ENCODE peak calls at places on chromosome 12, in ten cellular contexts. K is heart right ventricle, I is BE2C, H is psoas muscle, P is cardiac muscle cell, F is adipocyte, U is Peyer's patch, N is OCI-LY7, X is tibial nerve, G is IMR-90. Z is an unnamed sample. For H3K9me3 and H3K4me1, the result is how much of the 10 kb centered on the place peaks cover.

GRCh38 chr12:115811929-115812328 is 465.6 kb downstream of the MED13L start:
- DNase-seq in K (no peak), I (no peak), H (no peak), P (no peak), F (no peak), U (no peak), N (no peak), X (no peak), G (no peak), Z (no peak)

GRCh38 chr12:47547077-47547476 is 158.8 kb downstream of the RPAP3 start:
- DNase-seq in K (no peak), I (no peak), H (no peak), P (peak), F (peak), U (no peak), N (no peak), X (no peak), G (peak), Z (no peak)

GRCh38 chr12:47740536-47741339 is 15.4 kb upstream of the ENDOU start:
- DNase-seq in K (no peak), I (no peak), H (no peak), P (no peak), F (no peak), U (no peak), N (peak), X (no peak), G (no peak), Z (no peak)

GRCh38 chr12:27524839-27525238 is 833 bp downstream of the PPFIBP1 start:
- DNase-seq in K (no peak), I (no peak), H (no peak), P (peak), F (peak), U (no peak), N (no peak), X (no peak), G (peak), Z (no peak)

GRCh38 chr12:121295746-121296617 is 527 bp downstream of the CAMKK2 start:
- DNase-seq in K (peak), I (no peak), H (peak), P (peak), F (peak), U (peak), N (peak), X (no peak), G (no peak), Z (no peak)

GRCh38 chr12:120466560-120467315 is 2.8 kb downstream of the SRSF9 start:
- DNase-seq in K (peak), I (peak), H (no peak), P (peak), F (peak), U (no peak), N (peak), X (no peak), G (peak), Z (no peak)

GRCh38 chr12:109923038-109923437 is 23.0 kb downstream of the TCHP start:
- DNase-seq in K (no peak), I (no peak), H (no peak), P (no peak), F (no peak), U (peak), N (no peak), X (no peak), G (no peak), Z (no peak)

GRCh38 chr12:130521375-130522124 is 183.9 kb downstream of the PIWIL1 start:
- DNase-seq in K (no peak), I (no peak), H (no peak), P (no peak), F (no peak), U (no peak), N (no peak), X (no peak), G (no peak), Z (no peak)

GRCh38 chr12:51972849-51973273 is 21.4 kb downstream of the ACVR1B start:
- DNase-seq in K (no peak), I (no peak), H (no peak), P (peak), F (peak), U (no peak), N (no peak), X (no peak), G (peak), Z (no peak)

GRCh38 chr12:9669534-9669933 is at the start of gene CLEC2D:
- DNase-seq in K (no peak), I (no peak), H (no peak), P (no peak), F (no peak), U (no peak), N (peak), X (no peak), G (no peak), Z (no peak)
- H3K4me3 ChIP-seq in K (no peak), I (no peak), H (no peak), P (no peak), F (no peak), U (peak), N (peak), X (no peak), G (no peak), Z (no peak)

DNA sequence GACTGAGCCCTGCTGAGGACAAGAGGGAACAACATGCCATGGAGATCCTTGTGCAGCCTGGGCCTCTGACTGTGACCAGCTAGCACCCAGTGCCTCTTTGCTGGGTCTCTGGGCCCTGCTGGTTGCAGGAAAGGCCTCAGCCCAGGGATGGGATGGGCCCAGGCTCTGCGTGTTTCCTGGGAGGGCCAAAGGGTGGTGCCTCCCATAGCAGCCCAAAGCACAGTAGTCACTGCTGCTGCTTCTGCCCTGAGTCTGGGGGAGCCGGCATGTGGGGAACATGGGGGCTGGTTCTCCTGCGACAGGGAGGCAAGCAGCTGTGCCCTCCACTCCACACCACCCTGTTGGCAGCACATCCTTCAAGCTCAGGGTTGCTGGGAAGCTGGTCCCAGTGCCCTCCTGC is 18.5 kb downstream of the ANHX start:
- DNase-seq in K (no peak), I (no peak), H (no peak), P (no peak), F (no peak), U (no peak), N (no peak), X (no peak), G (no peak), Z (no peak)
- H3K9me3 ChIP-seq in K (under half), I (under half), H (under half), P (under half), F (half or more), U (under half), N (under half), X (under half), G (half or more), Z (under half)

DNA sequence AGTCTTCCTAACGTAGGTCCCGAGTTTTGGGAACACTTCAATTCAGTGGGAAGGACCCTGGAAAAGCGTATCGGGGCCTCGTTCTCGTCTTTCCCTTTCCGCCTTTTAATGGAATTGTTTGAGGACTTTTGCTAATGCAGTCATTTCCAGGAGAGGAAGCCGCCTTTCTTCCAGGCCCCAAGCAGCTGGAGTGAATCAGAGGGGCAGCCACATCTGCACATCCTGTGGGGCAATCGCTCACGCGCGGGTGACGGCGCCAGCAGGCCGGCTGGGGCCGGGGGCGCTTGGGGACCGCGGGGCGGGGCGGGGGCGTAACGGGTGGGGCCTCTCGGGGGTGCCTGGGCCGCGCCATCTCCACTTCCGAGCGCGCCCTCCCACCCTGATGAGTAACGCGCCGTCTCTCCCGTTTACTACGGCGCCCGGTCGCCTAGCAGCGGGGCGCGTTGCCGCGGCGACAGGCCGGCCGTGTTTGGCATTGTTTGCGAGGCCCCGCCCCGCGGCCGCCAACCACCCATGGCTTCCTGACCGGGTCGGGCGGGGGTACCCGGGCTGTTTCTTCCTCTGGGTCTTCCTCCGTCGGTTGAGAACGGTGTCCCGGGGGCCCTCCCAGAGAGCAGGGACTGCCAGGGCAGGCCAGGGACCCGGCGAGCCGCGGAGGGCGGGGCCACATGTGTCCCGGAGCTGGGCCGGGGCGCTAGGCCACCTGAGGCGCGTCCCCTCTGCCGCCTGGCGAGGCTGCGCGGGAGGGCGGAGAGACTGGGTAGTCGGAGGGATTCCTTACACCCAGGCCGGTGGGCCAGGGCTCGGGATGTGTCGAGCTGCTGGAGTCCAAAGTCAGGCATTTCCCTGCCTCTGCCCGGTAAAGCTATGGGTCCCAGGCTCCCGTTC is 2.3 kb downstream of the GSG1 start:
- DNase-seq in K (peak), I (peak), H (peak), P (peak), F (peak), U (peak), N (peak), X (peak), G (peak), Z (peak)
- H3K4me1 ChIP-seq in K (half or more), I (under half), H (under half), P (under half), F (half or more), U (under half), N (under half), X (under half), G (under half), Z (under half)

GRCh38 chr12:124454735-124455134 is 112.7 kb downstream of the NCOR2 start:
- DNase-seq in K (no peak), I (no peak), H (no peak), P (peak), F (peak), U (no peak), N (no peak), X (no peak), G (no peak), Z (no peak)

GRCh38 chr12:124452576-124453391 is 114.6 kb downstream of the NCOR2 start:
- DNase-seq in K (no peak), I (no peak), H (no peak), P (no peak), F (no peak), U (no peak), N (no peak), X (no peak), G (no peak), Z (no peak)

GRCh38 chr12:124454352-124454725 is 113.1 kb downstream of the NCOR2 start:
- DNase-seq in K (no peak), I (no peak), H (no peak), P (no peak), F (no peak), U (no peak), N (no peak), X (no peak), G (no peak), Z (no peak)

GRCh38 chr12:124455336-124455735 is 112.1 kb downstream of the NCOR2 start:
- DNase-seq in K (no peak), I (no peak), H (no peak), P (no peak), F (no peak), U (no peak), N (no peak), X (no peak), G (no peak), Z (no peak)

GRCh38 chr12:124453419-124454351 is 113.7 kb downstream of the NCOR2 start:
- DNase-seq in K (peak), I (peak), H (peak), P (peak), F (peak), U (peak), N (peak), X (peak), G (peak), Z (peak)
- H3K4me3 ChIP-seq in K (peak), I (no peak), H (peak), P (no peak), F (no peak), U (peak), N (peak), X (no peak), G (no peak), Z (peak)

DNA sequence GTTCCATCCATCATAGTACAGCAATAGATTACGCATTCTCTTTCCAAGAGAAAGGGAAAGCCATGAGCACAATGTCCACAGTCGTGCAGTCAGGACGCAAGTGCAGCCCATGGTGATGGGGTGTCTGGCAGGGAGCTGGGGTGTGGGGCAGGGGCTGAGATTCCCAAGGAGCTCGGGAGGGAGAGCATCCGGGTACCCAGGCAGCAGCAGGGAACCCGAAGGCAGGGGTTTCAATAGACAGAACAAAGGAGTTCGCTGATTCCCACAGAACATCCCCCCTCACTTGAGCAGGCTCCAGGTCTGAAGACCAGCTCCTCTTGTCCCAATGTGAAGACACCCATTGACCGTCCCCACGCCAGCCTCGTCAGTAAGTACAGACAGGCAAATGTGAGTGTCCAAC is 13.5 kb downstream of the ANHX start:
- DNase-seq in K (no peak), I (no peak), H (no peak), P (no peak), F (no peak), U (no peak), N (no peak), X (no peak), G (no peak), Z (no peak)
- H3K9me3 ChIP-seq in K (under half), I (under half), H (under half), P (under half), F (half or more), U (under half), N (under half), X (under half), G (half or more), Z (under half)

GRCh38 chr12:1530592-1531159 is 63.7 kb downstream of the FBXL14 start:
- DNase-seq in K (no peak), I (no peak), H (no peak), P (no peak), F (peak), U (no peak), N (peak), X (no peak), G (no peak), Z (no peak)

GRCh38 chr12:1529862-1530591 is 64.4 kb downstream of the FBXL14 start:
- DNase-seq in K (peak), I (no peak), H (no peak), P (no peak), F (peak), U (no peak), N (peak), X (no peak), G (no peak), Z (no peak)

GRCh38 chr12:1531654-1532366 is 62.6 kb downstream of the FBXL14 start:
- DNase-seq in K (no peak), I (no peak), H (no peak), P (no peak), F (peak), U (no peak), N (no peak), X (no peak), G (no peak), Z (no peak)

GRCh38 chr12:1532367-1532752 is 62.0 kb downstream of the FBXL14 start:
- DNase-seq in K (no peak), I (no peak), H (no peak), P (no peak), F (peak), U (no peak), N (no peak), X (no peak), G (no peak), Z (no peak)

GRCh38 chr12:1531160-1531653 is 63.2 kb downstream of the FBXL14 start:
- DNase-seq in K (no peak), I (no peak), H (no peak), P (no peak), F (peak), U (no peak), N (peak), X (no peak), G (no peak), Z (no peak)
- H3K4me1 ChIP-seq in K (under half), I (under half), H (under half), P (half or more), F (under half), U (under half), N (half or more), X (under half), G (under half), Z (under half)

Z was measured in thoracic aorta.